ENCODE peak calls at places on chromosome 13, in five cellular contexts. E is H1, H is HepG2, U is HCT116, N is SK-N-SH. B is an unnamed sample.

GRCh38 chr13:21033866-21034601 is 27.4 kb downstream of the LATS2 start:
- DNase-seq in E (no peak), H (no peak), U (no peak), N (no peak), B (peak)

GRCh38 chr13:51844862-51845573 is at the start of gene TMEM272:
- DNase-seq in E (peak), H (peak), U (peak), N (peak), B (peak)

GRCh38 chr13:98442391-98443230 is 134.3 kb downstream of the STK24 start:
- DNase-seq in E (no peak), H (no peak), U (no peak), N (no peak), B (no peak)

GRCh38 chr13:83372786-83373185 is 509.5 kb downstream of the SLITRK1 start:
- DNase-seq in E (no peak), H (no peak), U (no peak), N (no peak), B (no peak)

GRCh38 chr13:29925457-29925856 is 75.0 kb upstream of the UBL3 start:
- DNase-seq in E (no peak), H (peak), U (no peak), N (peak), B (peak)

GRCh38 chr13:21231426-21231945 is 55.0 kb downstream of the MRPL57 start:
- DNase-seq in E (no peak), H (no peak), U (no peak), N (peak), B (no peak)

GRCh38 chr13:44274838-44275237 is 98.8 kb upstream of the SERP2 start:
- DNase-seq in E (no peak), H (no peak), U (no peak), N (peak), B (no peak)

GRCh38 chr13:21014666-21015170 is 46.7 kb downstream of the LATS2 start:
- DNase-seq in E (no peak), H (peak), U (no peak), N (no peak), B (no peak)

GRCh38 chr13:22030321-22030720 is 359.4 kb downstream of the FGF9 start:
- DNase-seq in E (no peak), H (no peak), U (no peak), N (no peak), B (no peak)

GRCh38 chr13:107681611-107682010 is 533.7 kb downstream of the LIG4 start:
- DNase-seq in E (no peak), H (no peak), U (no peak), N (peak), B (no peak)

GRCh38 chr13:43663474-43664090 is 123.2 kb downstream of the ENOX1 start:
- DNase-seq in E (no peak), H (no peak), U (no peak), N (no peak), B (no peak)

GRCh38 chr13:97434417-97435296 is 688 bp downstream of the RAP2A start:
- DNase-seq in E (peak), H (no peak), U (no peak), N (peak), B (no peak)

GRCh38 chr13:89255844-89256406 is 1584.8 kb downstream of the SLITRK5 start:
- DNase-seq in E (no peak), H (no peak), U (no peak), N (no peak), B (no peak)

GRCh38 chr13:31431722-31432137 is 232.0 kb downstream of the B3GLCT start:
- DNase-seq in E (peak), H (peak), U (peak), N (peak), B (peak)

GRCh38 chr13:32246468-32246867 is 68.7 kb downstream of the ZAR1L start:
- DNase-seq in E (peak), H (peak), U (peak), N (peak), B (peak)

GRCh38 chr13:87671824-87672603 is 843 bp downstream of the SLITRK5 start:
- DNase-seq in E (peak), H (no peak), U (no peak), N (peak), B (peak)

GRCh38 chr13:31209819-31210209 is 10.0 kb downstream of the B3GLCT start:
- DNase-seq in E (no peak), H (no peak), U (no peak), N (no peak), B (no peak)

GRCh38 chr13:34617684-34618083 is 324.4 kb upstream of the NBEA start:
- DNase-seq in E (no peak), H (no peak), U (no peak), N (no peak), B (no peak)

GRCh38 chr13:39148513-39148961 is 110.3 kb downstream of the NHLRC3 start:
- DNase-seq in E (no peak), H (no peak), U (no peak), N (no peak), B (no peak)

GRCh38 chr13:49214917-49215376 is 5.2 kb upstream of the MLNR start:
- DNase-seq in E (peak), H (peak), U (peak), N (no peak), B (peak)

GRCh38 chr13:42110410-42111155 is 62.1 kb downstream of the DGKH start:
- DNase-seq in E (no peak), H (peak), U (peak), N (peak), B (peak)

GRCh38 chr13:30409911-30410704 is 12.2 kb upstream of the UBE2L5 start:
- DNase-seq in E (no peak), H (no peak), U (no peak), N (no peak), B (no peak)

GRCh38 chr13:20141238-20142018 is 19.4 kb downstream of the GJA3 start:
- DNase-seq in E (no peak), H (no peak), U (no peak), N (no peak), B (no peak)

GRCh38 chr13:84645196-84646071 is 763.2 kb upstream of the SLITRK1 start:
- DNase-seq in E (no peak), H (no peak), U (no peak), N (no peak), B (peak)

GRCh38 chr13:36536546-36536945 is 104.3 kb downstream of the CCNA1 start:
- DNase-seq in E (no peak), H (no peak), U (no peak), N (no peak), B (no peak)

GRCh38 chr13:49806126-49806536 is 13.6 kb upstream of the KPNA3 start:
- DNase-seq in E (no peak), H (peak), U (no peak), N (no peak), B (no peak)

GRCh38 chr13:22517544-22517943 is 663.2 kb upstream of the SGCG start:
- DNase-seq in E (no peak), H (no peak), U (no peak), N (no peak), B (peak)

GRCh38 chr13:55361141-55361540 is 1779.6 kb upstream of the PRR20A start:
- DNase-seq in E (no peak), H (no peak), U (no peak), N (no peak), B (no peak)

GRCh38 chr13:31747271-31747670 is 7.9 kb downstream of the RXFP2 start:
- DNase-seq in E (no peak), H (no peak), U (no peak), N (no peak), B (no peak)

GRCh38 chr13:51811046-51811445 is 7.1 kb upstream of the DHRS12 start:
- DNase-seq in E (no peak), H (no peak), U (no peak), N (no peak), B (no peak)

GRCh38 chr13:44734204-44734707 is 158.1 kb upstream of the TSC22D1 start:
- DNase-seq in E (no peak), H (no peak), U (no peak), N (peak), B (no peak)

GRCh38 chr13:49435992-49436391 is 7.9 kb downstream of the CAB39L start:
- DNase-seq in E (no peak), H (no peak), U (no peak), N (no peak), B (no peak)

GRCh38 chr13:22076658-22077057 is 405.8 kb downstream of the FGF9 start:
- DNase-seq in E (no peak), H (no peak), U (no peak), N (no peak), B (no peak)

GRCh38 chr13:23620211-23620610 is 50.0 kb downstream of the TNFRSF19 start:
- DNase-seq in E (no peak), H (no peak), U (no peak), N (no peak), B (no peak)
- TF ChIP-seq JUND in E (no peak), H (no peak), U (no peak), N (no peak), B (no peak)

GRCh38 chr13:27928805-27929753 is 9.3 kb downstream of the PDX1 start:
- DNase-seq in E (peak), H (no peak), U (no peak), N (no peak), B (no peak)

GRCh38 chr13:27928353-27928804 is 8.6 kb downstream of the PDX1 start:
- DNase-seq in E (peak), H (no peak), U (no peak), N (no peak), B (no peak)

GRCh38 chr13:27929868-27930267 is 10.1 kb downstream of the PDX1 start:
- DNase-seq in E (no peak), H (no peak), U (no peak), N (no peak), B (no peak)

DNA sequence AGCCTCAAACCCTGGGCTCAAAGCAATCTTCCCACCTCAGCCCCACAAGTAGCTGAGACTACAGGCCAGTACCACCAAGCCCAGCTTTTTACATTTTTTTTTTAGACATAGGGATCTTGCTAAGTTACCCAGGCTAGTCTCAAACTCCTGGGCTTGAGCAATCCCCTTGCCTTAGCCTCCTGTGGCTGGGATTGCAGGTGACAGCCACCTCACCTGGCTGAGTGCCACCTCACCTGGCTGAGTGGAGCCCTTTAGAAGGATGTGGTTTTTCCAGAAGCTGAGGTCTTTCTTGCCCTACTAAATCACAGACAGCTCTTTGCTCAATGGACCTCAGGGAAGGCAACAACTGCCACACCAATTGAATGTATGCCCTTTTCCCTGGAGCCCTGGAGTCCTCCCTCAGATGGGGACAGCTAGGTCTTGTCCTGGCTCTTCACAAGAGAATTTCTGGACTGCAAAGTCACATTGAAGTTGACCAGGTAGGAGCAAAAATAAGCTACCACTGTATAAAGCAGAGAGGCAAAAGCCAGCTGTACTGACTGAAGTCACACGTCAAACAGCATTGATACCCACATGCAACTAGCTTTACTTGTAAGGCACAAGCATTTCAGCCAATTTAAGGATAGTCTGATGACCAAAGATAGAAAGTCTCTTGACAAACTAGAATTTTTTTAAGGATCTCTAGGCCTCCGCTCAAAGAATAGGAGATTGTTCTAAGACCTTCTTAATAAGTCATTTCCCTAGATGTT is 14.0 kb downstream of the PDX1 start:
- DNase-seq in E (no peak), H (no peak), U (no peak), N (no peak), B (peak)
- TF ChIP-seq JUND in E (no peak), H (no peak), U (no peak), N (no peak), B (no peak)

DNA sequence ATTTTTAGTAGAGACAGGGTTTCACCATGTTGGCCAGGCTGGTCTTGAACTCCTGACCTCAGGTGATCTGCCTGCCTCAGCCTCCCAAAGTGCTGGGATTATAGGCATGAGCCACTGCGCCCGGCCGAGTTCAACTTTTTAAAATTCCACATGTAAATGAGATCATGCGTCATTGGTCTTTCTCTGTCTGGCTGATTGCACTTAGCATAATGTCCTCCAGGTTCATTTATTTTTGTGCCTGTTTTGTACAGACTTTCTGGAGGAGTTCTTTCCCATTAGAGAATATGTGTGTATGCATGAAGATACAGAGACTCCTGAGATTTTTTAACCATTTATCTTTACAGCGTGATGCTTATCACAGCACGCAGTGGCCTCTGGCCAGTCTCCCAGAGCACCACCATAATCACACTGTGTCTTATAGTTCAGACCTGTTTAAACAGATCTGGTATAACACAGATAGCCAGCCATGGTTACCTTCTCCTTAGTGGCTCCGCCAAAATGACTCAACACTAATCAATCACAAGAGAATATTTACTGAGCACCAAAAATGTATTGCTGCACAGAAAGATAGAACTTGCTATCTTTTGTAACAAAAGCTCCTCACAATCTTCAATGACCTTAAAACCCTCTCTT is 11.4 kb upstream of the STARD13 start:
- DNase-seq in E (no peak), H (peak), U (no peak), N (peak), B (no peak)
- TF ChIP-seq JUND in E (no peak), H (no peak), U (no peak), N (no peak), B (no peak)

GRCh38 chr13:111599791-111600190 is 279.3 kb downstream of the TEX29 start:
- DNase-seq in E (no peak), H (no peak), U (no peak), N (no peak), B (no peak)

GRCh38 chr13:111609631-111610030 is 289.2 kb downstream of the TEX29 start:
- DNase-seq in E (no peak), H (no peak), U (no peak), N (no peak), B (no peak)

GRCh38 chr13:111602874-111603273 is 282.4 kb downstream of the TEX29 start:
- DNase-seq in E (no peak), H (no peak), U (no peak), N (no peak), B (no peak)

GRCh38 chr13:111598751-111599150 is 278.3 kb downstream of the TEX29 start:
- DNase-seq in E (no peak), H (no peak), U (no peak), N (no peak), B (no peak)

GRCh38 chr13:111604087-111604486 is 283.6 kb downstream of the TEX29 start:
- DNase-seq in E (peak), H (no peak), U (no peak), N (no peak), B (no peak)
- TF ChIP-seq JUND in E (no peak), H (no peak), U (no peak), N (no peak), B (no peak)

DNA sequence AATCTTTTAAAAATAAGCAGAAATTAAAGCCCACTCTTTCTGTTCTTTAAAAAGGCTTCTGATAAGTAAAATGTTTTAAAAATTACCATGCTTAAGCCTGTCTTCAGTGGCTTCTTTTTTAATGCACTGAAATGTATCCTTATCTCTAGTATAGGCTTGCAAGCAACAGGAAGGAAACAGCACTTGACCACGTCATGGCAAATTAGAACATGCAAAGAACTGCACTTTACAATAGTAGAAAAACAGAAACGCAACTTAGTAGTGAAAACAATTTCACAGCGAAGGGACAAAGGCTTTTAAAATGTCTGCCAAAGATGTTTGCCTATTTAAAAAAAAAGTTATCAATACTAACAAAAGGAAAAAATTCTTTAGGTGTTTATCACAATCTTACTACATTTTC is 36.3 kb downstream of the ELF1 start:
- DNase-seq in E (no peak), H (no peak), U (no peak), N (peak), B (no peak)
- TF ChIP-seq JUND in E (no peak), H (no peak), U (no peak), N (no peak), B (no peak)

B was measured in T47D.